ENCODE peak calls at places on chromosome 21, in six cellular contexts. E is adrenal gland; A is heart left ventricle; S is CD8-positive, alpha-beta memory T cell; G is aorta; N is A549. Z is an unnamed sample.
A peak's percentile ranks its signal among the peaks of the same experiment; 100 is the strongest.

GRCh38 chr21:37437376-37438080 is 71.0 kb downstream of the DYRK1A start:
- DNase-seq in E (no peak), A (no peak), S (no peak), G (no peak), N (no peak), Z (no peak)

GRCh38 chr21:43467785-43468184 is 40.9 kb upstream of the SIK1 start:
- DNase-seq in E (no peak), A (peak; percentile 1), S (no peak), G (peak; percentile 9), N (no peak), Z (no peak)

GRCh38 chr21:14092834-14093560 is 117.8 kb downstream of the LIPI start:
- DNase-seq in E (no peak), A (no peak), S (no peak), G (no peak), N (no peak), Z (no peak)

GRCh38 chr21:32560896-32561295 is 24.4 kb downstream of the TCP10L start:
- DNase-seq in E (no peak), A (no peak), S (no peak), G (no peak), N (no peak), Z (no peak)

GRCh38 chr21:42113926-42114409 is 42.9 kb downstream of the UMODL1 start:
- DNase-seq in E (peak; percentile 81), A (no peak), S (no peak), G (no peak), N (peak; percentile 32), Z (no peak)

GRCh38 chr21:35316933-35317332 is 267.8 kb upstream of the RUNX1 start:
- DNase-seq in E (peak; percentile 75), A (no peak), S (no peak), G (no peak), N (no peak), Z (no peak)

GRCh38 chr21:37631319-37632117 is 264.9 kb downstream of the DYRK1A start:
- DNase-seq in E (no peak), A (no peak), S (no peak), G (no peak), N (peak; percentile 9), Z (no peak)

GRCh38 chr21:36626791-36627190 is 72.1 kb upstream of the SIM2 start:
- DNase-seq in E (no peak), A (no peak), S (no peak), G (no peak), N (no peak), Z (no peak)

GRCh38 chr21:16815228-16815627 is 697.6 kb upstream of the CXADR start:
- DNase-seq in E (no peak), A (no peak), S (no peak), G (no peak), N (no peak), Z (no peak)

GRCh38 chr21:43370888-43371570 is 55.9 kb downstream of the SIK1 start:
- DNase-seq in E (no peak), A (no peak), S (no peak), G (no peak), N (no peak), Z (no peak)

GRCh38 chr21:42009018-42009830 is 936 bp downstream of the ZBTB21 start:
- DNase-seq in E (peak; percentile 84), A (peak; percentile 59), S (peak; percentile 28), G (peak; percentile 91), N (peak; percentile 6), Z (peak; percentile 21)

GRCh38 chr21:34852438-34852837 is 183.6 kb downstream of the CLIC6 start:
- DNase-seq in E (no peak), A (no peak), S (no peak), G (no peak), N (no peak), Z (no peak)

GRCh38 chr21:36647279-36648093 is 51.4 kb upstream of the SIM2 start:
- DNase-seq in E (no peak), A (no peak), S (no peak), G (no peak), N (peak; percentile 21), Z (no peak)

GRCh38 chr21:33975548-33976081 is 60.0 kb upstream of the ATP5PO start:
- DNase-seq in E (no peak), A (no peak), S (peak; percentile 59), G (no peak), N (no peak), Z (no peak)

GRCh38 chr21:35232545-35233176 is 183.6 kb upstream of the RUNX1 start:
- DNase-seq in E (peak; percentile 83), A (no peak), S (no peak), G (no peak), N (no peak), Z (no peak)

GRCh38 chr21:35394049-35394448 is 344.9 kb upstream of the RUNX1 start:
- DNase-seq in E (peak; percentile 13), A (no peak), S (no peak), G (no peak), N (no peak), Z (no peak)

GRCh38 chr21:14547834-14548513 is 1.9 kb upstream of the SAMSN1 start:
- DNase-seq in E (no peak), A (no peak), S (no peak), G (no peak), N (no peak), Z (no peak)

GRCh38 chr21:27502801-27503200 is 535.9 kb upstream of the ADAMTS5 start:
- DNase-seq in E (no peak), A (no peak), S (no peak), G (no peak), N (no peak), Z (no peak)
- H3K9me3 ChIP-seq in E (no peaks in the 10 kb centered on the region), A (no peaks in the 10 kb centered on the region), S (no peaks in the 10 kb centered on the region), G (no peaks in the 10 kb centered on the region), N (no peaks in the 10 kb centered on the region), Z (no peaks in the 10 kb centered on the region)

GRCh38 chr21:19607983-19608668 is 1204.5 kb upstream of the TMPRSS15 start:
- DNase-seq in E (no peak), A (no peak), S (no peak), G (no peak), N (no peak), Z (no peak)

DNA sequence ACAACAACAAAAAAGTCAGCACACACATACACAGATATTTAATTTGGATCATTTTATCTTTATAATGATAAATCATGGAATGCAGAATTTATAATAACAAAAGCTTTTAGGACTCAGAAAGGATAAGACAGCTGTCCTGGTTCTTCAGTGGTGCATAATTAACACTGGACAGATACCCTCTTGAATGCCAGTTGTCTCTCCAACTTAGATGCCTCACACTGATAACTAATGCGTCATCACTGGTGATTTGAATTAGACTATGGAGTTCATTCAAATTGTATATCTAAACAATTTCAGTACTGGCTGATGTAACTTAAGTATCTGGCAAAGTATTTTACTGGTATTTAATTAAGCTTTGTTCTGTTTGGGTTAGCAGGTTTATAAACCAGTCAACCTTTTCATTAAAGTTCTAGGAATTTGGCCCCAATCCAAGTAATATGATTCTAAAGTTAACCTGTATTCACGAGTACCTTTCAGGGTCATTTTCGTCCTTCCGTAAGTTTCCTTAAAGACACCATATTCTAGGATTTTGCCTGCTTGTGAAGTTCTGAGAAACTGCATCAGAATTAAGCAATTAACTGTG is 1199.5 kb upstream of the TMPRSS15 start:
- DNase-seq in E (no peak), A (no peak), S (no peak), G (no peak), N (no peak), Z (no peak)
- H3K9me3 ChIP-seq in E (no peaks in the 10 kb centered on the region), A (no peaks in the 10 kb centered on the region), S (no peaks in the 10 kb centered on the region), G (peaks cover 1% of the 10 kb centered on the region), N (no peaks in the 10 kb centered on the region), Z (no peaks in the 10 kb centered on the region)

GRCh38 chr21:21236981-21237380 is 238.8 kb downstream of the NCAM2 start:
- DNase-seq in E (no peak), A (no peak), S (no peak), G (no peak), N (no peak), Z (no peak)

GRCh38 chr21:21238882-21239400 is 240.7 kb downstream of the NCAM2 start:
- DNase-seq in E (no peak), A (no peak), S (no peak), G (no peak), N (no peak), Z (no peak)
- H3K9me3 ChIP-seq in E (no peaks in the 10 kb centered on the region), A (no peaks in the 10 kb centered on the region), S (no peaks in the 10 kb centered on the region), G (no peaks in the 10 kb centered on the region), N (no peaks in the 10 kb centered on the region), Z (no peaks in the 10 kb centered on the region)

GRCh38 chr21:9753943-9754342 is 767.4 kb upstream of the TPTE start:
- DNase-seq in E (no peak), A (no peak), S (no peak), G (no peak), N (no peak), Z (no peak)
- H3K9me3 ChIP-seq in E (no peaks in the 10 kb centered on the region), A (no peaks in the 10 kb centered on the region), S (no peaks in the 10 kb centered on the region), G (no peaks in the 10 kb centered on the region), N (no peaks in the 10 kb centered on the region), Z (no peaks in the 10 kb centered on the region)

GRCh38 chr21:40586575-40586974 is 260.4 kb downstream of the DSCAM start:
- DNase-seq in E (no peak), A (no peak), S (no peak), G (no peak), N (no peak), Z (no peak)
- H3K9me3 ChIP-seq in E (no peaks in the 10 kb centered on the region), A (no peaks in the 10 kb centered on the region), S (no peaks in the 10 kb centered on the region), G (no peaks in the 10 kb centered on the region), N (no peaks in the 10 kb centered on the region), Z (no peaks in the 10 kb centered on the region)

GRCh38 chr21:28154121-28154520 is 838.6 kb downstream of the LTN1 start:
- DNase-seq in E (no peak), A (no peak), S (no peak), G (no peak), N (no peak), Z (no peak)

GRCh38 chr21:28148400-28149064 is 844.1 kb downstream of the LTN1 start:
- DNase-seq in E (no peak), A (peak; percentile 43), S (no peak), G (no peak), N (no peak), Z (no peak)

GRCh38 chr21:28150021-28150420 is 842.7 kb downstream of the LTN1 start:
- DNase-seq in E (no peak), A (no peak), S (no peak), G (no peak), N (no peak), Z (no peak)

GRCh38 chr21:28152729-28153128 is 839.9 kb downstream of the LTN1 start:
- DNase-seq in E (no peak), A (no peak), S (no peak), G (no peak), N (no peak), Z (no peak)

GRCh38 chr21:28150778-28151177 is 841.9 kb downstream of the LTN1 start:
- DNase-seq in E (no peak), A (no peak), S (no peak), G (no peak), N (no peak), Z (no peak)
- H3K9me3 ChIP-seq in E (no peaks in the 10 kb centered on the region), A (no peaks in the 10 kb centered on the region), S (no peaks in the 10 kb centered on the region), G (no peaks in the 10 kb centered on the region), N (no peaks in the 10 kb centered on the region), Z (peaks cover 3% of the 10 kb centered on the region)

GRCh38 chr21:29245104-29245643 is 53.5 kb upstream of the BACH1 start:
- DNase-seq in E (no peak), A (no peak), S (no peak), G (no peak), N (no peak), Z (no peak)
- H3K9me3 ChIP-seq in E (no peaks in the 10 kb centered on the region), A (no peaks in the 10 kb centered on the region), S (no peaks in the 10 kb centered on the region), G (no peaks in the 10 kb centered on the region), N (no peaks in the 10 kb centered on the region), Z (no peaks in the 10 kb centered on the region)

GRCh38 chr21:40615503-40616376 is 231.2 kb downstream of the DSCAM start:
- DNase-seq in E (no peak), A (no peak), S (no peak), G (no peak), N (no peak), Z (no peak)
- H3K9me3 ChIP-seq in E (no peaks in the 10 kb centered on the region), A (no peaks in the 10 kb centered on the region), S (no peaks in the 10 kb centered on the region), G (no peaks in the 10 kb centered on the region), N (no peaks in the 10 kb centered on the region), Z (no peaks in the 10 kb centered on the region)